ENCODE peak calls at places on chromosome 12, in five cellular contexts. T, V, Z, O and N are unnamed samples. For H3K4me1, the result is how much of the 10 kb centered on the place peaks cover.

GRCh38 chr12:122855985-122856831 is 21.0 kb downstream of the HIP1R start:
- DNase-seq in Z (no peak), T (no peak), O (no peak), V (no peak), N (no peak)

GRCh38 chr12:79298511-79298910 is 392.3 kb downstream of the PAWR start:
- DNase-seq in O (no peak), Z (no peak), T (no peak), V (no peak), N (no peak)

GRCh38 chr12:49057888-49058287 is 2.7 kb downstream of the KMT2D start:
- DNase-seq in T (no peak), V (no peak), Z (peak), O (no peak), N (no peak)

GRCh38 chr12:44193281-44193680 is 357.4 kb downstream of the TMEM117 start:
- DNase-seq in O (no peak), Z (no peak), V (no peak), T (no peak), N (no peak)

GRCh38 chr12:57902371-57903042 is 38.9 kb upstream of the ATP23 start:
- DNase-seq in V (no peak), Z (no peak), O (no peak), T (no peak), N (no peak)

GRCh38 chr12:69123909-69124638 is 115.3 kb upstream of the CPSF6 start:
- DNase-seq in Z (no peak), T (no peak), V (no peak), O (no peak), N (no peak)

GRCh38 chr12:56991319-56991906 is 14.9 kb downstream of the ZBTB39 start:
- DNase-seq in Z (peak), T (no peak), O (no peak), V (peak), N (no peak)

GRCh38 chr12:24840046-24840800 is 108.7 kb downstream of the BCAT1 start:
- DNase-seq in V (no peak), Z (no peak), T (no peak), O (no peak), N (no peak)

GRCh38 chr12:52125499-52125900 is 46.0 kb downstream of the SMIM41 start:
- DNase-seq in Z (no peak), O (peak), T (no peak), V (no peak), N (peak)

GRCh38 chr12:120186654-120187053 is 7.9 kb downstream of the GCN1 start:
- DNase-seq in Z (no peak), O (no peak), V (no peak), T (no peak), N (no peak)

GRCh38 chr12:124160102-124160501 is 134.8 kb upstream of the RFLNA start:
- DNase-seq in Z (no peak), O (no peak), V (no peak), T (no peak), N (no peak)

DNA sequence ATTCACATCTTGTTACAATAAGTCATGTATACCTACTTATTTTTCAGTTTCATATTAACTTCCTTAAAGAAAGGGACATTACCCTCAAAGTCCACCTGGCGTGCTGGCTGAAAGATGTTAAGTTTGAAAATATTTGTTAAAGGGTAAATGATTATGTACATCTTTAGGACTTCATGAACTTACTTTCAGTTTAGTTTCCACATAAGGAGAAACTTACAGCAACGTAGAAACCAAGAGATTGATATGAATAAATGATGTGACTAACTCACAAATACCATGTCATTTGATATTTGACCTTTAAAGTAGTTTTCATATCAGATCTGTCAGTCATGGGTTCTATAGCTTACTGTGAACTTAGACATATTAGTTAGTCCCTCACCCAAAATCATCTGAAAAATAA is 2.1 kb upstream of the CLEC2D start:
- DNase-seq in T (no peak), O (no peak), Z (no peak), V (peak), N (no peak)
- H3K4me1 ChIP-seq in T (under half), O (under half), Z (under half), V (under half), N (half or more)

DNA sequence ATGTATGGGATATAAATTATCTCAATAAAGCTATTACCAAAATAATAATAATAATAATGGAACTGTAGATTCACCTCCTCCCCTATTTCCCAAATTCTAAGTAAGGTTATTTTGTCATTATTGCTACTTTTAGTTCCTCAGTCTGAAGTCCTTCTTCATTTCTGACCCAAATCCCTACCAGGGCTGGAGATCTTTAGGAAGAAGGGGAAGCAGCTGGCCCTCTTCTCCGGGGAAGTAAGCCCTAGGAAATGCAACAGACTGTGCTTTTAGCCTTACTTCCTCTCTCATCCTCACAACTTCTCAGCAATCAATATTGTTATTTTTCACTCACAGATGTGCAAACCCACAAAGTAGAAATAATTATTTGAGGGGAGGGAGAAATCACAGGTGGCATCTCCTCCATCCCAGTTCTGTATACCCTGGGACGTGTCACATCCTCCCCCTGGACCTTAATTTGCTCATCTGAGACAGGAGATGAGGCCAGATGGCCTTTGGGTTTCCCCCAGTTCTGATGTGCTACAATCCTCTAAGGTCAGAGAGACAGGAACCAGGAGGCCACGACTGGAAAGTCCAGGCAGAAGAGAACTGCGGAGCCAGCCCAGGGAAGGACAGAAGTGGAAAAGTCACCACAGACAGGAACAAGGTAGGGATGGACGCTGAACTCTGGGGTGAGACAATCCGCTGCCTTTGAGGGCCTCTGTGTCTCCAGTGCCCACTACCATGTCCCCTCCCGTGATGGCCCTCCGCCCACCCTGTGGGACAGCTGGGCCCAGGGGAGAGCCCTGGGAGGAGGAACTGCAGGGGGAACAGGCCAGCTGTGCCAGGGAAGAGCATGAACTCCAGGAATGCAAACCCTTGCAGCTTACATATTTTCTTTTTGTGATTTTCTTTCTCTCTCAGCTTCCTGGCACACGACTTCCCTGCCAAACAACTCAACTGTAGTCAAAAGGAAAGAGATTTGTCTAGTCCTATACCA is 10.6 kb upstream of the TNFRSF1A start:
- DNase-seq in V (no peak), Z (no peak), O (no peak), T (no peak), N (no peak)
- H3K27ac ChIP-seq in V (no peak), Z (peak), O (peak), T (no peak), N (no peak)

GRCh38 chr12:4312251-4312650 is 8.8 kb upstream of the TIGAR start:
- DNase-seq in Z (no peak), V (peak), T (no peak), O (no peak), N (no peak)

GRCh38 chr12:4308334-4308960 is 12.6 kb upstream of the TIGAR start:
- DNase-seq in Z (no peak), V (no peak), T (no peak), O (no peak), N (no peak)

GRCh38 chr12:4303750-4304149 is 17.3 kb upstream of the TIGAR start:
- DNase-seq in Z (no peak), O (no peak), V (no peak), T (no peak), N (no peak)

GRCh38 chr12:4302881-4303280 is 18.1 kb upstream of the TIGAR start:
- DNase-seq in V (no peak), Z (no peak), O (no peak), T (no peak), N (no peak)

DNA sequence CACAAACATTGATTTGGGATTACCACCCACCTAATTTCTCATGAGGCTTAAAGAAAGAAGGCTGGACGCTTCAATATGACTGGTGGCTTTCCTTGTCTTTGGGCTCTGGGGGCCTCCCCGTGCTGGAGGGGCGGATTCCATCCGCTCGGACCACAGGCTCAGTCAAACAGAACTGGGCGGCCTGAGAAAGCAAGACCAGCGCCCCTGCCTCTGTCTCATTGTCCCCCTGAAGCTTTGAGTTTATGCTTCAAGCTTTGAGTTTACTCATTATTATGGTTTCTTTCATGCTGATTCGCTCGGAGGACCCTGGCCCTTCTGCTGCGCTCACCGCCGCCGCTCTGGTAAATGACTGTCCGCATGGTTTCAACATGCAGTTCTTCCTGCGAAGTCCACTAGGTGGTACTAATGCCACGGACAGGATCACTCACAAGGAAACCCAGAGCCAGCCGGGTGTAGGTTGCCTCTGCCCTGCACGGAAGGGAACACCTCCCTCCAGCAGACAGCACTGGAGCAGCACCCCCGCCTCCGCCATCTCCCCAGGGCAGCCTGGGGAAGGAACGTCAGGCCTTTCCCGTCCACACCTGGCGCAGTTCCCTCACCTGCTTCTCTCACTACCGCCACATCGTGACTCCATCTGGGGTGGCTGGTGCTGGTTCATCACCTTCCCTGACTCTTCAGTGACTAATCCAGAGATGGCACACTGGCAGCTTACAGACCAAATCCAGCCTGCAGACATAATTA is 13.2 kb upstream of the TIGAR start:
- DNase-seq in O (peak), T (peak), Z (peak), V (no peak), N (no peak)
- TF ChIP-seq CTCF in O (peak), T (peak), Z (peak), V (peak), N (no peak)

DNA sequence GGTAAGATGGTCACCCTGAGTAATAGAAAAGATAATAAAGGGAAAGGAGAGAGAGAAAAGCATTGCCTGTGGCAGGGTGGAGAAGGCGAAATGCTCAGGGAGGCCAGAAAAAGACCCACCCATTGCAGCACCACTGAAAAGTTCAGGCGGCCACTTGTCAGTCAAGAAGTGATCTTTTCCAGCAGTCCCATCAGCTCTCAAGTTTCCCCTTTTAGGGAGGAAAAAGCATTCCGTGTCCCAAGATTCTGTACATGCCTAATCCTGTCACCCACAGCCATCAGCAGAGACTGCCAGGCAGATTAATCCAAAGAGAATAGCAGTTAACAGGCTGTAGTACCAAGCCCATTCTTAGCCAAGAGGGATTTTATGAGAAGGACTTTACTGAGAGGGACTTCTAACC is 11.9 kb downstream of the SLC38A1 start:
- DNase-seq in O (no peak), V (no peak), Z (no peak), T (no peak), N (no peak)
- H3K4me1 ChIP-seq in O (under half), V (under half), Z (under half), T (under half), N (half or more)

DNA sequence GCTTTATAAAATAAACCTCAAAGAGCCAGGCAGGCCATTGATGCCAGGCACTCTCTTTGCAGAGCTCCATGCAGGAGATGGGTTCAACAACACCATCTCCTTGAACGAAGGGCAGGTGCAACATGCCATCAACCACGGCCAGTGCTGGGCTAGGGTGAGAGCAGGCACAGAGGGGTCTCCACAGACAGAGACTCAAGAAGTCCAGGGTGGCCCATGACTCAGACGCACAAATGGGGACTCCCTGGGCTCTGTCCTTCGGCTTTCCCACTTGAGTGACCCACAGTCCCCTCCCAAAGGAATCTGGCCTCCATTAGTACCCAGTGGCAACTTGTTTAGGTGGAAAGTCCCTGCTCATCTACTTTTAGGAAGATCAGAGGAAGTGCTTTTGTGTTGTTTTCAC is 124.4 kb upstream of the PZP start:
- DNase-seq in Z (no peak), V (no peak), T (no peak), O (no peak), N (no peak)
- H3K27ac ChIP-seq in Z (no peak), V (no peak), T (no peak), O (no peak), N (no peak)

GRCh38 chr12:98939350-98939749 is 294.3 kb downstream of the APAF1 start:
- DNase-seq in T (no peak), V (peak), Z (no peak), O (no peak), N (no peak)
- TF ChIP-seq CTCF in T (peak), V (peak), Z (peak), O (no peak), N (no peak)